ENCODE peak calls at places on chromosomes 11 and 22, in ten cellular contexts. One of them, this sample, is unnamed.

GRCh38 chr11:125933030-125933813 is 12.6 kb upstream of the VSIG10L2 start:
- DNase-seq in right lobe of liver: no peak
- DNase-seq in DND-41: peak
- DNase-seq in mesendoderm: no peak
- DNase-seq in fibroblast of lung: no peak
- DNase-seq in gastrocnemius medialis: no peak
- DNase-seq in neural progenitor cell: no peak
- DNase-seq in psoas muscle: no peak
- DNase-seq in suprapubic skin: peak
- DNase-seq in CD4-positive, alpha-beta memory T cell: no peak
- DNase-seq in this sample: no peak

GRCh38 chr11:46315033-46315738 is 32.1 kb upstream of the DGKZ start:
- DNase-seq in psoas muscle: peak
- DNase-seq in gastrocnemius medialis: no peak
- DNase-seq in suprapubic skin: peak
- DNase-seq in fibroblast of lung: peak
- DNase-seq in CD4-positive, alpha-beta memory T cell: peak
- DNase-seq in mesendoderm: peak
- DNase-seq in neural progenitor cell: peak
- DNase-seq in right lobe of liver: no peak
- DNase-seq in DND-41: peak
- DNase-seq in this sample: peak

GRCh38 chr11:29279716-29280115 is 737.1 kb downstream of the KCNA4 start:
- DNase-seq in gastrocnemius medialis: no peak
- DNase-seq in CD4-positive, alpha-beta memory T cell: no peak
- DNase-seq in psoas muscle: no peak
- DNase-seq in fibroblast of lung: no peak
- DNase-seq in neural progenitor cell: no peak
- DNase-seq in DND-41: no peak
- DNase-seq in mesendoderm: no peak
- DNase-seq in suprapubic skin: no peak
- DNase-seq in right lobe of liver: no peak
- DNase-seq in this sample: no peak

GRCh38 chr11:32070707-32071106 is 20.2 kb upstream of the RCN1 start:
- DNase-seq in fibroblast of lung: no peak
- DNase-seq in DND-41: no peak
- DNase-seq in right lobe of liver: no peak
- DNase-seq in CD4-positive, alpha-beta memory T cell: no peak
- DNase-seq in neural progenitor cell: no peak
- DNase-seq in mesendoderm: no peak
- DNase-seq in gastrocnemius medialis: no peak
- DNase-seq in psoas muscle: no peak
- DNase-seq in suprapubic skin: no peak
- DNase-seq in this sample: no peak

GRCh38 chr11:18668131-18668530 is 30.4 kb upstream of the TMEM86A start:
- DNase-seq in right lobe of liver: no peak
- DNase-seq in fibroblast of lung: peak
- DNase-seq in gastrocnemius medialis: no peak
- DNase-seq in mesendoderm: peak
- DNase-seq in neural progenitor cell: no peak
- DNase-seq in suprapubic skin: no peak
- DNase-seq in CD4-positive, alpha-beta memory T cell: no peak
- DNase-seq in psoas muscle: no peak
- DNase-seq in DND-41: no peak
- DNase-seq in this sample: no peak

GRCh38 chr11:17351171-17351509 is 460 bp upstream of the NCR3LG1 start:
- DNase-seq in psoas muscle: no peak
- DNase-seq in CD4-positive, alpha-beta memory T cell: no peak
- DNase-seq in fibroblast of lung: no peak
- DNase-seq in neural progenitor cell: no peak
- DNase-seq in gastrocnemius medialis: no peak
- DNase-seq in DND-41: no peak
- DNase-seq in suprapubic skin: no peak
- DNase-seq in mesendoderm: no peak
- DNase-seq in right lobe of liver: no peak
- DNase-seq in this sample: no peak

GRCh38 chr11:61897387-61898246 is 6.3 kb upstream of the FADS3 start:
- DNase-seq in gastrocnemius medialis: peak
- DNase-seq in fibroblast of lung: peak
- DNase-seq in suprapubic skin: peak
- DNase-seq in DND-41: peak
- DNase-seq in psoas muscle: peak
- DNase-seq in CD4-positive, alpha-beta memory T cell: peak
- DNase-seq in neural progenitor cell: peak
- DNase-seq in mesendoderm: peak
- DNase-seq in right lobe of liver: peak
- DNase-seq in this sample: peak

GRCh38 chr11:19951558-19952083 is 208.7 kb downstream of the DBX1 start:
- DNase-seq in neural progenitor cell: peak
- DNase-seq in CD4-positive, alpha-beta memory T cell: peak
- DNase-seq in gastrocnemius medialis: no peak
- DNase-seq in suprapubic skin: no peak
- DNase-seq in fibroblast of lung: peak
- DNase-seq in psoas muscle: no peak
- DNase-seq in right lobe of liver: no peak
- DNase-seq in DND-41: no peak
- DNase-seq in mesendoderm: peak
- DNase-seq in this sample: peak

GRCh38 chr22:32880906-32881596 is 79.5 kb downstream of the TIMP3 start:
- DNase-seq in fibroblast of lung: peak
- DNase-seq in mesendoderm: peak
- DNase-seq in suprapubic skin: no peak
- DNase-seq in DND-41: peak
- DNase-seq in psoas muscle: peak
- DNase-seq in CD4-positive, alpha-beta memory T cell: no peak
- DNase-seq in gastrocnemius medialis: no peak
- DNase-seq in neural progenitor cell: no peak
- DNase-seq in right lobe of liver: peak
- DNase-seq in this sample: no peak

GRCh38 chr11:102061276-102061675 is 14.0 kb downstream of the CFAP300 start:
- DNase-seq in neural progenitor cell: peak
- DNase-seq in DND-41: no peak
- DNase-seq in gastrocnemius medialis: no peak
- DNase-seq in right lobe of liver: no peak
- DNase-seq in suprapubic skin: no peak
- DNase-seq in mesendoderm: peak
- DNase-seq in CD4-positive, alpha-beta memory T cell: no peak
- DNase-seq in psoas muscle: no peak
- DNase-seq in fibroblast of lung: no peak
- DNase-seq in this sample: no peak

GRCh38 chr11:118290923-118291322 is 13.6 kb upstream of the CD3E start:
- DNase-seq in mesendoderm: peak
- DNase-seq in fibroblast of lung: no peak
- DNase-seq in right lobe of liver: peak
- DNase-seq in psoas muscle: no peak
- DNase-seq in gastrocnemius medialis: no peak
- DNase-seq in DND-41: no peak
- DNase-seq in suprapubic skin: no peak
- DNase-seq in CD4-positive, alpha-beta memory T cell: peak
- DNase-seq in neural progenitor cell: peak
- DNase-seq in this sample: peak

GRCh38 chr11:119368121-119369034 is 13.1 kb downstream of the USP2 start:
- DNase-seq in suprapubic skin: peak
- DNase-seq in DND-41: no peak
- DNase-seq in gastrocnemius medialis: peak
- DNase-seq in psoas muscle: peak
- DNase-seq in right lobe of liver: peak
- DNase-seq in fibroblast of lung: peak
- DNase-seq in CD4-positive, alpha-beta memory T cell: no peak
- DNase-seq in mesendoderm: no peak
- DNase-seq in neural progenitor cell: peak
- DNase-seq in this sample: no peak

GRCh38 chr11:57405271-57405890 is 14.9 kb upstream of the PRG2 start:
- DNase-seq in mesendoderm: no peak
- DNase-seq in CD4-positive, alpha-beta memory T cell: no peak
- DNase-seq in psoas muscle: no peak
- DNase-seq in gastrocnemius medialis: no peak
- DNase-seq in suprapubic skin: no peak
- DNase-seq in right lobe of liver: no peak
- DNase-seq in fibroblast of lung: no peak
- DNase-seq in neural progenitor cell: no peak
- DNase-seq in DND-41: no peak
- DNase-seq in this sample: no peak

GRCh38 chr22:49630448-49630946 is 197.2 kb downstream of the BRD1 start:
- DNase-seq in mesendoderm: no peak
- DNase-seq in DND-41: no peak
- DNase-seq in gastrocnemius medialis: no peak
- DNase-seq in CD4-positive, alpha-beta memory T cell: no peak
- DNase-seq in psoas muscle: no peak
- DNase-seq in suprapubic skin: no peak
- DNase-seq in right lobe of liver: no peak
- DNase-seq in fibroblast of lung: no peak
- DNase-seq in neural progenitor cell: peak
- DNase-seq in this sample: no peak

DNA sequence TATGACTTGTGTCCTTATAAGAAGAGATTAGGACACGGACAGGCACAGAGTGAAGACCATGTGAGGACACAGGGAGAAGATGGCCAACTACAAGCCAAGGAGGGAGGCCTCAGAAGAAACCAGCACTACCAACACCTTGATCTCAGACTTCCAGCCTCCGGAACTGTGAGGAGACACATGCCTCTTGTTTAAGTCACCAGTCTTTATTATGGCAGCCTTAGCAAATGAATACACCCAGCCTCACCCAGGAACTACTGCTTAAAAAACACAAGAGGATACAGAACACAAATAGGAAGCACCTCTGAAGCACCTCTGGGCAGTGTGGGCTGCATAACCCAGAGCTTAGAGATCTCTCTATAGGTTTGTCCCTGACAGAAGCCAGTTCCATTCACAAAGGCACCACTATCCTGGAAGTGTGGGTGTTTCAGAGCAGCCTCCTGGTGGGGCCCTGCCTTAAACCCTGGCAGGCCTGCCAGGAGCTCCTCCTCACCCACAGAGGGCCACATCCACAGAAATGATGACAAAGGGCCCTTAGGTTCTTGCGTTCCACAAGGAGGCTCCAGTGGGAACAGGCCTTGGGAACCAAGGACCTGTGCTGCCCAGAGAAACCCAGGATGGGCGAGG is 58.8 kb downstream of the CHRDL2 start:
- DNase-seq in right lobe of liver: no peak
- DNase-seq in mesendoderm: no peak
- DNase-seq in CD4-positive, alpha-beta memory T cell: no peak
- DNase-seq in gastrocnemius medialis: no peak
- DNase-seq in fibroblast of lung: peak
- DNase-seq in neural progenitor cell: no peak
- DNase-seq in suprapubic skin: no peak
- DNase-seq in psoas muscle: no peak
- DNase-seq in DND-41: no peak
- DNase-seq in this sample: no peak
- H3K27ac ChIP-seq in right lobe of liver: no peak
- H3K27ac ChIP-seq in mesendoderm: no peak
- H3K27ac ChIP-seq in CD4-positive, alpha-beta memory T cell: no peak
- H3K27ac ChIP-seq in gastrocnemius medialis: peak
- H3K27ac ChIP-seq in fibroblast of lung: peak
- H3K27ac ChIP-seq in neural progenitor cell: no peak
- H3K27ac ChIP-seq in suprapubic skin: no peak
- H3K27ac ChIP-seq in psoas muscle: peak
- H3K27ac ChIP-seq in DND-41: no peak
- H3K27ac ChIP-seq in this sample: no peak

GRCh38 chr11:64864135-64864472 is 14.3 kb downstream of the EHD1 start:
- DNase-seq in right lobe of liver: peak
- DNase-seq in fibroblast of lung: no peak
- DNase-seq in mesendoderm: no peak
- DNase-seq in suprapubic skin: no peak
- DNase-seq in neural progenitor cell: no peak
- DNase-seq in DND-41: no peak
- DNase-seq in gastrocnemius medialis: no peak
- DNase-seq in CD4-positive, alpha-beta memory T cell: no peak
- DNase-seq in psoas muscle: no peak
- DNase-seq in this sample: no peak
- H3K4me3 ChIP-seq in right lobe of liver: no peak
- H3K4me3 ChIP-seq in fibroblast of lung: peak
- H3K4me3 ChIP-seq in mesendoderm: no peak
- H3K4me3 ChIP-seq in suprapubic skin: peak
- H3K4me3 ChIP-seq in neural progenitor cell: no peak
- H3K4me3 ChIP-seq in DND-41: no peak
- H3K4me3 ChIP-seq in gastrocnemius medialis: peak
- H3K4me3 ChIP-seq in CD4-positive, alpha-beta memory T cell: peak
- H3K4me3 ChIP-seq in psoas muscle: peak
- H3K4me3 ChIP-seq in this sample: peak

DNA sequence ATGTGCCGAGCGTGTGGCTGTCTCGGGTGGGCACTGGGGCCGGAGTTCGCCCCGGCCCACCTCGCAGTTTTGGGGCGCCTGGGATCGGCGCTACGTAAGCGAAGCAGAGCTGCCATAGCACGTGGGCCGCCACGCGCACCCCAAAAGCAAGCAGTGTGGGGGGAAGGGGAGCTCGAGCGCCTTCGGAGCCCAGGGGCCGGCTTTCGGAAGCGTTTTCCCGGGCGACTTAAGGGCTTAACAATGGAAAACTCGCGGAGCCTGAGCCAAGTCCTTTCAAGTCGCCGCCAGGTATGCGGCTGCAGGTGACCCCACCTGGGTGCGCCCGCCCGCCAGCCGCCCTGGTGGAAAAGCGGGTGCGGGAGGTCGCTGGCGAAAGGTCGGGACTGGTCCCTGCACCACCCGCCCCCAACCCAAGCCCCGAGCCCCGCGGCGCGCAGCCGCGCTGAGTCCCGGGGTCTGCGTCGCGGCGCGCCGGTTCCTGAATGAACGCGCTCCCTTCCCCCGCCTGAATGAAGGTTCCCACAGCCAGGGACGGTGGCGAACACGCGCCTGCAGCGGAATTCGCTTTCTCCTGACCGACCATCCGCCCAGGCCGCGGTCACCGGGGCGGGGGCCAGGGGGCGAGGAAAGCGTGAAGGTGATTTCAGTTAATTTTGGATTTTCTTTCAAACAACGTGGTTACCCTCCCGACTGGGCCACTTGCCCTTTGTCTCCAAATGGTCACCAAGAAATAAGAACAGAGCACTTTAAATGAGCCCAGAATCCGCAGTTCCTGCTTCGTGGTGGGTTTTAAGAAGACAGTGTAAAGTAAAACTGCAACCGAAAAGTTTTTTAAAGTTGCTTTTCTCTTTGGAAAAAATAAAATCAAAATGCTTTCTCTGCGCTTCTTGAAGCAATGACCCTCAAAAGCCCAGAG is 2.7 kb upstream of the CCND1 start:
- DNase-seq in psoas muscle: peak
- DNase-seq in mesendoderm: peak
- DNase-seq in DND-41: no peak
- DNase-seq in CD4-positive, alpha-beta memory T cell: no peak
- DNase-seq in right lobe of liver: peak
- DNase-seq in suprapubic skin: no peak
- DNase-seq in fibroblast of lung: peak
- DNase-seq in gastrocnemius medialis: no peak
- DNase-seq in neural progenitor cell: peak
- DNase-seq in this sample: no peak
- H3K27ac ChIP-seq in psoas muscle: peak
- H3K27ac ChIP-seq in mesendoderm: peak
- H3K27ac ChIP-seq in DND-41: no peak
- H3K27ac ChIP-seq in CD4-positive, alpha-beta memory T cell: no peak
- H3K27ac ChIP-seq in right lobe of liver: peak
- H3K27ac ChIP-seq in suprapubic skin: peak
- H3K27ac ChIP-seq in fibroblast of lung: peak
- H3K27ac ChIP-seq in gastrocnemius medialis: peak
- H3K27ac ChIP-seq in neural progenitor cell: peak
- H3K27ac ChIP-seq in this sample: no peak

DNA sequence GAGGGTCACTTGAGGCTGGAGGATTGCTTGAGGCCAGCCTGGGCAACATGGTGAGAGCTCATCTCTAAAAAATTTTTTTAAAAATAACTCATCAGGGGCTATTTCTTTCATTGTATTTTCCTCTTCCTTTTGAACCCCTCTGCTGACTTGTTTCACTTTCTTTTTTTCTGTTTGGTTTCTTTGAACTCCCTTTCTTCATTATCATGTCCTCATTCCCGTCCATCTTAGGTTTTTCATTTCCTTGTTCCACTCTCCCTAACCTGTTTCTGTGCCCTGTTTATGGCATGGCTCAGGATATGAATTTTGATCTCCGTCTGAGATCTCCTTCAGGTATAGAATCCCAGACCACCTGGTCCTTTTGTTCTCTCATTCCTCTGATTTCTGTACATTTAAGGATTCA is 12.4 kb downstream of the MARK2 start:
- DNase-seq in CD4-positive, alpha-beta memory T cell: peak
- DNase-seq in right lobe of liver: no peak
- DNase-seq in suprapubic skin: no peak
- DNase-seq in gastrocnemius medialis: no peak
- DNase-seq in mesendoderm: no peak
- DNase-seq in psoas muscle: no peak
- DNase-seq in fibroblast of lung: no peak
- DNase-seq in neural progenitor cell: no peak
- DNase-seq in DND-41: no peak
- DNase-seq in this sample: no peak
- H3K4me3 ChIP-seq in CD4-positive, alpha-beta memory T cell: no peak
- H3K4me3 ChIP-seq in right lobe of liver: no peak
- H3K4me3 ChIP-seq in suprapubic skin: no peak
- H3K4me3 ChIP-seq in gastrocnemius medialis: no peak
- H3K4me3 ChIP-seq in mesendoderm: no peak
- H3K4me3 ChIP-seq in psoas muscle: no peak
- H3K4me3 ChIP-seq in fibroblast of lung: no peak
- H3K4me3 ChIP-seq in neural progenitor cell: no peak
- H3K4me3 ChIP-seq in DND-41: no peak
- H3K4me3 ChIP-seq in this sample: no peak

This sample was measured in OCI-LY7.